ENCODE peak calls at places on chromosome 22, in six cellular contexts. One of them, this sample, is unnamed.

GRCh38 chr22:21766933-21767462 is 31.4 kb upstream of the YPEL1 start:
- DNase-seq in cardiac fibroblast: no peak
- DNase-seq in AG09309: no peak
- DNase-seq in heart right ventricle: no peak
- DNase-seq in cardiac muscle cell: no peak
- DNase-seq in fibroblast of the aortic adventitia: no peak
- DNase-seq in this sample: no peak

GRCh38 chr22:49010901-49011300 is 816.8 kb downstream of the BRD1 start:
- DNase-seq in cardiac fibroblast: no peak
- DNase-seq in cardiac muscle cell: no peak
- DNase-seq in fibroblast of the aortic adventitia: no peak
- DNase-seq in AG09309: no peak
- DNase-seq in heart right ventricle: no peak
- DNase-seq in this sample: no peak

GRCh38 chr22:48089601-48090331 is 1327.3 kb downstream of the TBC1D22A start:
- DNase-seq in cardiac fibroblast: peak; percentile 4
- DNase-seq in AG09309: no peak
- DNase-seq in fibroblast of the aortic adventitia: no peak
- DNase-seq in cardiac muscle cell: no peak
- DNase-seq in heart right ventricle: peak; percentile 53
- DNase-seq in this sample: peak; percentile 15

GRCh38 chr22:34427841-34428240 is 507.6 kb upstream of the LARGE1 start:
- DNase-seq in fibroblast of the aortic adventitia: no peak
- DNase-seq in cardiac muscle cell: no peak
- DNase-seq in heart right ventricle: no peak
- DNase-seq in cardiac fibroblast: no peak
- DNase-seq in AG09309: no peak
- DNase-seq in this sample: no peak

GRCh38 chr22:50012201-50013181 is at the start of gene IL17REL:
- DNase-seq in cardiac muscle cell: no peak
- DNase-seq in cardiac fibroblast: no peak
- DNase-seq in AG09309: no peak
- DNase-seq in fibroblast of the aortic adventitia: peak; percentile 21
- DNase-seq in heart right ventricle: no peak
- DNase-seq in this sample: peak; percentile 46

GRCh38 chr22:27139935-27140493 is 482.6 kb downstream of the MIAT start:
- DNase-seq in cardiac fibroblast: peak; percentile 91
- DNase-seq in AG09309: peak; percentile 52
- DNase-seq in fibroblast of the aortic adventitia: peak; percentile 84
- DNase-seq in cardiac muscle cell: peak; percentile 82
- DNase-seq in heart right ventricle: no peak
- DNase-seq in this sample: no peak

GRCh38 chr22:19723165-19723989 is at the start of gene GP1BB:
- DNase-seq in cardiac fibroblast: no peak
- DNase-seq in AG09309: no peak
- DNase-seq in fibroblast of the aortic adventitia: no peak
- DNase-seq in cardiac muscle cell: peak; percentile 90
- DNase-seq in heart right ventricle: peak; percentile 76
- DNase-seq in this sample: peak; percentile 65

GRCh38 chr22:19974233-19974861 is 32.7 kb upstream of the TXNRD2 start:
- DNase-seq in heart right ventricle: no peak
- DNase-seq in AG09309: no peak
- DNase-seq in cardiac fibroblast: peak; percentile 45
- DNase-seq in fibroblast of the aortic adventitia: peak; percentile 71
- DNase-seq in cardiac muscle cell: peak; percentile 62
- DNase-seq in this sample: peak; percentile 60

GRCh38 chr22:32994046-32994827 is 63.9 kb downstream of the SYN3 start:
- DNase-seq in fibroblast of the aortic adventitia: no peak
- DNase-seq in cardiac fibroblast: no peak
- DNase-seq in heart right ventricle: no peak
- DNase-seq in cardiac muscle cell: no peak
- DNase-seq in AG09309: no peak
- DNase-seq in this sample: no peak

GRCh38 chr22:34067031-34067430 is 146.8 kb upstream of the LARGE1 start:
- DNase-seq in AG09309: no peak
- DNase-seq in cardiac fibroblast: no peak
- DNase-seq in cardiac muscle cell: no peak
- DNase-seq in heart right ventricle: no peak
- DNase-seq in fibroblast of the aortic adventitia: no peak
- DNase-seq in this sample: no peak

GRCh38 chr22:19576460-19577421 is 52.5 kb upstream of the CLDN5 start:
- DNase-seq in cardiac muscle cell: no peak
- DNase-seq in cardiac fibroblast: peak; percentile 93
- DNase-seq in AG09309: peak; percentile 20
- DNase-seq in heart right ventricle: peak; percentile 36
- DNase-seq in fibroblast of the aortic adventitia: peak; percentile 56
- DNase-seq in this sample: no peak

GRCh38 chr22:20866716-20867115 is 7.9 kb downstream of the SNAP29 start:
- DNase-seq in heart right ventricle: no peak
- DNase-seq in fibroblast of the aortic adventitia: no peak
- DNase-seq in cardiac muscle cell: no peak
- DNase-seq in cardiac fibroblast: no peak
- DNase-seq in AG09309: no peak
- DNase-seq in this sample: no peak

GRCh38 chr22:49340406-49340805 is 487.3 kb downstream of the BRD1 start:
- DNase-seq in heart right ventricle: no peak
- DNase-seq in fibroblast of the aortic adventitia: no peak
- DNase-seq in AG09309: no peak
- DNase-seq in cardiac fibroblast: no peak
- DNase-seq in cardiac muscle cell: no peak
- DNase-seq in this sample: no peak

GRCh38 chr22:28299760-28300159 is 379.9 kb downstream of the TTC28 start:
- DNase-seq in cardiac muscle cell: peak; percentile 12
- DNase-seq in fibroblast of the aortic adventitia: peak; percentile 95
- DNase-seq in heart right ventricle: no peak
- DNase-seq in AG09309: peak; percentile 16
- DNase-seq in cardiac fibroblast: peak; percentile 39
- DNase-seq in this sample: no peak

GRCh38 chr22:22030493-22031182 is 48.1 kb upstream of the TOP3B start:
- DNase-seq in cardiac muscle cell: peak; percentile 47
- DNase-seq in AG09309: no peak
- DNase-seq in fibroblast of the aortic adventitia: peak; percentile 44
- DNase-seq in heart right ventricle: no peak
- DNase-seq in cardiac fibroblast: peak; percentile 40
- DNase-seq in this sample: peak; percentile 61

GRCh38 chr22:26751217-26751616 is 93.8 kb downstream of the MIAT start:
- DNase-seq in cardiac muscle cell: no peak
- DNase-seq in AG09309: no peak
- DNase-seq in heart right ventricle: no peak
- DNase-seq in fibroblast of the aortic adventitia: no peak
- DNase-seq in cardiac fibroblast: peak; percentile 34
- DNase-seq in this sample: no peak

GRCh38 chr22:50139843-50140415 is 30.6 kb upstream of the PANX2 start:
- DNase-seq in cardiac fibroblast: peak; percentile 73
- DNase-seq in heart right ventricle: no peak
- DNase-seq in fibroblast of the aortic adventitia: no peak
- DNase-seq in cardiac muscle cell: no peak
- DNase-seq in AG09309: no peak
- DNase-seq in this sample: no peak

GRCh38 chr22:18109410-18110193 is 1.0 kb upstream of the TUBA8 start:
- DNase-seq in fibroblast of the aortic adventitia: no peak
- DNase-seq in cardiac muscle cell: no peak
- DNase-seq in cardiac fibroblast: no peak
- DNase-seq in heart right ventricle: no peak
- DNase-seq in AG09309: no peak
- DNase-seq in this sample: no peak

GRCh38 chr22:48192920-48193319 is 1430.5 kb downstream of the TBC1D22A start:
- DNase-seq in heart right ventricle: no peak
- DNase-seq in AG09309: no peak
- DNase-seq in cardiac fibroblast: no peak
- DNase-seq in cardiac muscle cell: no peak
- DNase-seq in fibroblast of the aortic adventitia: no peak
- DNase-seq in this sample: no peak

GRCh38 chr22:28005513-28005912 is 86.5 kb upstream of the PITPNB start:
- DNase-seq in cardiac muscle cell: no peak
- DNase-seq in cardiac fibroblast: no peak
- DNase-seq in heart right ventricle: peak; percentile 51
- DNase-seq in AG09309: no peak
- DNase-seq in fibroblast of the aortic adventitia: no peak
- DNase-seq in this sample: no peak

GRCh38 chr22:50544746-50545253 is 899 bp upstream of the KLHDC7B start:
- DNase-seq in AG09309: no peak
- DNase-seq in cardiac fibroblast: no peak
- DNase-seq in heart right ventricle: no peak
- DNase-seq in cardiac muscle cell: no peak
- DNase-seq in fibroblast of the aortic adventitia: no peak
- DNase-seq in this sample: no peak

GRCh38 chr22:50505776-50506610 is 1.5 kb downstream of the LMF2 start:
- DNase-seq in cardiac muscle cell: no peak
- DNase-seq in cardiac fibroblast: no peak
- DNase-seq in heart right ventricle: no peak
- DNase-seq in AG09309: no peak
- DNase-seq in fibroblast of the aortic adventitia: no peak
- DNase-seq in this sample: peak; percentile 43

GRCh38 chr22:36405671-36406070 is 17.9 kb upstream of the MYH9 start:
- DNase-seq in heart right ventricle: no peak
- DNase-seq in fibroblast of the aortic adventitia: no peak
- DNase-seq in AG09309: no peak
- DNase-seq in cardiac muscle cell: no peak
- DNase-seq in cardiac fibroblast: peak; percentile 44
- DNase-seq in this sample: no peak

GRCh38 chr22:24542641-24543040 is 12.3 kb downstream of the GUCD1 start:
- DNase-seq in cardiac fibroblast: no peak
- DNase-seq in AG09309: no peak
- DNase-seq in cardiac muscle cell: no peak
- DNase-seq in fibroblast of the aortic adventitia: no peak
- DNase-seq in heart right ventricle: peak; percentile 64
- DNase-seq in this sample: no peak

GRCh38 chr22:19166421-19166820 is 12.1 kb downstream of the SLC25A1 start:
- DNase-seq in fibroblast of the aortic adventitia: no peak
- DNase-seq in cardiac fibroblast: no peak
- DNase-seq in AG09309: no peak
- DNase-seq in cardiac muscle cell: no peak
- DNase-seq in heart right ventricle: no peak
- DNase-seq in this sample: no peak

GRCh38 chr22:30890689-30891442 is 77.7 kb downstream of the MORC2 start:
- DNase-seq in heart right ventricle: no peak
- DNase-seq in cardiac fibroblast: peak; percentile 48
- DNase-seq in cardiac muscle cell: peak; percentile 51
- DNase-seq in fibroblast of the aortic adventitia: peak; percentile 30
- DNase-seq in AG09309: no peak
- DNase-seq in this sample: peak; percentile 64

GRCh38 chr22:26483043-26483438 is 542 bp downstream of the HPS4 start:
- DNase-seq in fibroblast of the aortic adventitia: no peak
- DNase-seq in cardiac muscle cell: no peak
- DNase-seq in heart right ventricle: no peak
- DNase-seq in cardiac fibroblast: no peak
- DNase-seq in AG09309: no peak
- DNase-seq in this sample: no peak

GRCh38 chr22:48422900-48423480 is 1404.7 kb downstream of the BRD1 start:
- DNase-seq in heart right ventricle: no peak
- DNase-seq in AG09309: no peak
- DNase-seq in cardiac muscle cell: no peak
- DNase-seq in fibroblast of the aortic adventitia: no peak
- DNase-seq in cardiac fibroblast: no peak
- DNase-seq in this sample: no peak

GRCh38 chr22:23242473-23243001 is 62.2 kb downstream of the BCR start:
- DNase-seq in heart right ventricle: no peak
- DNase-seq in AG09309: no peak
- DNase-seq in fibroblast of the aortic adventitia: no peak
- DNase-seq in cardiac muscle cell: peak; percentile 64
- DNase-seq in cardiac fibroblast: no peak
- DNase-seq in this sample: peak; percentile 67
- TF ChIP-seq CTCF in heart right ventricle: no peak
- TF ChIP-seq CTCF in AG09309: no peak
- TF ChIP-seq CTCF in fibroblast of the aortic adventitia: peak; percentile 15
- TF ChIP-seq CTCF in cardiac muscle cell: peak; percentile 5
- TF ChIP-seq CTCF in cardiac fibroblast: no peak
- TF ChIP-seq CTCF in this sample: no peak

GRCh38 chr22:29311468-29312217 is 3.9 kb downstream of the RASL10A start:
- DNase-seq in cardiac muscle cell: no peak
- DNase-seq in AG09309: no peak
- DNase-seq in fibroblast of the aortic adventitia: no peak
- DNase-seq in heart right ventricle: peak; percentile 55
- DNase-seq in cardiac fibroblast: no peak
- DNase-seq in this sample: peak; percentile 34

GRCh38 chr22:29312218-29313125 is 3.0 kb downstream of the RASL10A start:
- DNase-seq in AG09309: no peak
- DNase-seq in heart right ventricle: no peak
- DNase-seq in cardiac muscle cell: no peak
- DNase-seq in cardiac fibroblast: no peak
- DNase-seq in fibroblast of the aortic adventitia: no peak
- DNase-seq in this sample: peak; percentile 23

GRCh38 chr22:29310065-29310862 is 3.8 kb downstream of the GAS2L1 start:
- DNase-seq in cardiac fibroblast: no peak
- DNase-seq in heart right ventricle: no peak
- DNase-seq in fibroblast of the aortic adventitia: no peak
- DNase-seq in cardiac muscle cell: no peak
- DNase-seq in AG09309: no peak
- DNase-seq in this sample: peak; percentile 35

GRCh38 chr22:29309332-29310064 is 3.0 kb downstream of the GAS2L1 start:
- DNase-seq in heart right ventricle: peak; percentile 79
- DNase-seq in fibroblast of the aortic adventitia: no peak
- DNase-seq in AG09309: no peak
- DNase-seq in cardiac muscle cell: peak; percentile 51
- DNase-seq in cardiac fibroblast: no peak
- DNase-seq in this sample: no peak

GRCh38 chr22:29310863-29311339 is 4.5 kb downstream of the GAS2L1 start:
- DNase-seq in heart right ventricle: peak; percentile 95
- DNase-seq in cardiac muscle cell: no peak
- DNase-seq in AG09309: peak; percentile 89
- DNase-seq in cardiac fibroblast: peak; percentile 98
- DNase-seq in fibroblast of the aortic adventitia: peak; percentile 96
- DNase-seq in this sample: peak; percentile 83
- H3K4me3 ChIP-seq in heart right ventricle: peak overlapping the region; percentile 27
- H3K4me3 ChIP-seq in cardiac muscle cell: no peak overlapping the region
- H3K4me3 ChIP-seq in AG09309: no peak overlapping the region
- H3K4me3 ChIP-seq in cardiac fibroblast: peak overlapping the region; percentile 18
- H3K4me3 ChIP-seq in fibroblast of the aortic adventitia: peak overlapping the region; percentile 49
- H3K4me3 ChIP-seq in this sample: no peak overlapping the region

GRCh38 chr22:46568102-46568809 is 30.8 kb upstream of the CELSR1 start:
- DNase-seq in cardiac muscle cell: no peak
- DNase-seq in heart right ventricle: no peak
- DNase-seq in cardiac fibroblast: no peak
- DNase-seq in fibroblast of the aortic adventitia: no peak
- DNase-seq in AG09309: no peak
- DNase-seq in this sample: peak; percentile 29
- TF ChIP-seq CTCF in cardiac muscle cell: no peak
- TF ChIP-seq CTCF in heart right ventricle: no peak
- TF ChIP-seq CTCF in cardiac fibroblast: no peak
- TF ChIP-seq CTCF in fibroblast of the aortic adventitia: no peak
- TF ChIP-seq CTCF in AG09309: no peak
- TF ChIP-seq CTCF in this sample: no peak

DNA sequence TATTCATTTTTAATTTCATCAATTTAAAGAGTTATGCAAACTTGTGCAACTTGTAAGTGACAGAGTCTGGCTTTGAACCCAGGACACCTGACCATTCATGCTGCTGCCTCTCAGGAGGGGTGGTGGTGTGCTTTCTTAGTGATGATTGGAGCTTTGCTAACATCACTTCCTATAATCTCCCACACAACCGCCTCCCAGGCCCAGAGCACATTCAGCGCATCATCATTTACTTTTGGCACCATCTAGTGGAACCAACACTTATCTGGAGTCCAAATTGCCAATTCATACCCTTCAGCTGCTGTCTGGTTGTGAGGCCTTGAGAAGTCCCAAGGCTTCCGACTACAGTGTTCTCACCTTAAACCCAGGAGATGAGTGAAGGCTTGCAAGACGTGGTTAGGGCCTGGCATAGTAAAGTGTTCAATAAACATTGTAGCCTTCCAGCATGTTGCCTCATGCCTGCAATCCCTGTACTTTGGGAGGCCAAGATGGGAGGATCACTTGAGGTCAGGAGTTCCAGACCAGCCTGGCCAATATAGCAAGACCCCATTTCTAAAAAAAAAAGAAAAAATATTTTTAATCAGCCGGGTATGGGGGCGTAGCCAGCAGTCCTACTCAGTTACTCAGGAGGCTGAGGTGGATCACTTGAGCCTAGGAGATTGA is 1.1 kb upstream of the TTLL1 start:
- DNase-seq in cardiac fibroblast: peak; percentile 89
- DNase-seq in heart right ventricle: no peak
- DNase-seq in AG09309: peak; percentile 73
- DNase-seq in cardiac muscle cell: no peak
- DNase-seq in fibroblast of the aortic adventitia: peak; percentile 87
- DNase-seq in this sample: peak; percentile 68
- H3K4me3 ChIP-seq in cardiac fibroblast: no peak overlapping the region
- H3K4me3 ChIP-seq in heart right ventricle: no peak overlapping the region
- H3K4me3 ChIP-seq in AG09309: no peak overlapping the region
- H3K4me3 ChIP-seq in cardiac muscle cell: no peak overlapping the region
- H3K4me3 ChIP-seq in fibroblast of the aortic adventitia: no peak overlapping the region
- H3K4me3 ChIP-seq in this sample: no peak overlapping the region